ENCODE peak calls at places on chromosomes 13 and 19, in five cellular contexts. H, X, U, L and Z are unnamed samples.

GRCh38 chr19:19064811-19065745 is 1.3 kb downstream of the SLC25A42 start:
- DNase-seq in L (peak), X (peak), U (no peak), H (no peak), Z (no peak)

GRCh38 chr13:39448831-39449230 is 154.2 kb downstream of the LHFPL6 start:
- DNase-seq in X (no peak), L (no peak), H (no peak), U (no peak), Z (no peak)

GRCh38 chr13:46085737-46086136 is 19.1 kb downstream of the CPB2 start:
- DNase-seq in X (no peak), H (no peak), U (no peak), L (no peak), Z (no peak)

GRCh38 chr13:35856084-35856483 is 275.1 kb downstream of the DCLK1 start:
- DNase-seq in U (no peak), X (no peak), L (no peak), H (no peak), Z (no peak)

GRCh38 chr19:46542428-46543230 is 47.0 kb upstream of the PNMA8B start:
- DNase-seq in U (peak), X (peak), L (peak), H (peak), Z (peak)

GRCh38 chr19:51259348-51260245 is 8.7 kb downstream of the SIGLECL1 start:
- DNase-seq in X (peak), U (no peak), H (no peak), L (peak), Z (no peak)

GRCh38 chr13:82356667-82357066 is 1525.6 kb downstream of the SLITRK1 start:
- DNase-seq in X (no peak), U (no peak), H (no peak), L (no peak), Z (no peak)

GRCh38 chr19:10963865-10964264 is 3.0 kb downstream of the SMARCA4 start:
- DNase-seq in U (no peak), H (no peak), X (no peak), L (no peak), Z (no peak)

GRCh38 chr19:4183967-4184717 is 1.7 kb downstream of the ANKRD24 start:
- DNase-seq in X (no peak), H (no peak), U (no peak), L (no peak), Z (no peak)

GRCh38 chr13:110163020-110163658 is 143.8 kb downstream of the COL4A1 start:
- DNase-seq in H (no peak), U (no peak), X (no peak), L (peak), Z (no peak)

GRCh38 chr13:40290758-40291157 is 375.7 kb downstream of the FOXO1 start:
- DNase-seq in L (no peak), X (no peak), H (no peak), U (no peak), Z (no peak)

GRCh38 chr13:98487522-98487921 is 89.4 kb downstream of the STK24 start:
- DNase-seq in X (no peak), H (no peak), L (no peak), U (no peak), Z (no peak)

GRCh38 chr19:11446652-11447301 is 11.3 kb downstream of the PRKCSH start:
- DNase-seq in U (peak), L (peak), H (no peak), X (peak), Z (peak)

GRCh38 chr19:19475845-19476828 is 39.2 kb downstream of the TSSK6 start:
- DNase-seq in U (no peak), X (peak), L (no peak), H (no peak), Z (no peak)

GRCh38 chr19:19120308-19121156 is 17.7 kb downstream of the TMEM161A start:
- DNase-seq in L (peak), H (no peak), X (peak), U (peak), Z (peak)

GRCh38 chr19:4103073-4103418 is 20.9 kb downstream of the MAP2K2 start:
- DNase-seq in X (no peak), L (no peak), U (no peak), H (no peak), Z (no peak)

GRCh38 chr19:12672744-12673143 is 6.1 kb downstream of the WDR83 start:
- DNase-seq in H (no peak), L (no peak), X (no peak), U (no peak), Z (no peak)

GRCh38 chr13:51148223-51148951 is 37.3 kb upstream of the C13orf42 start:
- DNase-seq in U (no peak), L (peak), H (no peak), X (no peak), Z (no peak)

GRCh38 chr13:28099396-28100148 is 804 bp downstream of the FLT3 start:
- DNase-seq in L (no peak), X (no peak), U (no peak), H (no peak), Z (no peak)

GRCh38 chr19:10105241-10106099 is 692 bp upstream of the PPAN start:
- DNase-seq in X (peak), L (no peak), U (no peak), H (no peak), Z (no peak)

GRCh38 chr19:40576181-40576584 is 490 bp upstream of the SHKBP1 start:
- DNase-seq in H (no peak), X (no peak), U (no peak), L (no peak), Z (no peak)

DNA sequence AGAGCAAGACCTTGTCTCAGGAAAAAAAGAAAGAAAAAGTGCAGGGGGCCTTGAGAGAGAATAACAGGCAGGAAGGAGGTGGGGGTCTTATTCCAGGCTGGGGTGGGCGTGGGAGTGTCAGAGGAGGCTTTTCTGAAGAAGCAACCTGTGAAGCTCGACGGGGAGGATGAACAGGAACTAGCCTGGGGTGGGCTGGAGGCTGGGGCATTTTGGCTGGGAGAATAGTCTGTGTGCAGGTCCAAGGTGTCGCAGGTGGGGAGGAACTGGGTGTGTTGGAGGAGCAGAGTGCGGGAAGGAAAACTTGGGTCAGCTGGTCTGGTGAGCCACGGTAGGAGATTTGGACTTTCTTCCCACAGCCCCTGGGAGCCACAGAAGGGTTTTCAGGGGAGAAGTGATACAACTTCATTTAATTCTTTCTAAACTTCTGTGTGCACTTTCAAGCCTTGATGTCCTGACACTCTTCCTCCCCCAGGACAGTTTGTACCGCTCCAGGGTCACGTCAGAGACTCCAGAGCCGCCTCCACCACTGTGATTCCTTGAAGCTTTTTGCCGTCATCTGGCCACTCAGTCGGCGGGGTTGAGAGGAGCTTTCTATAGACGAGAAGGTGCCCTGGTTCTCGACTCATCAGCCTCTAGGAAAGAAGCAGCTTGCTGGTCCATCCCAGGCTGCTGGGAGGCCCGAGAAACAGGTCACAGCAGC is 138.7 kb downstream of the SIPA1L3 start:
- DNase-seq in H (no peak), U (no peak), X (no peak), L (no peak), Z (no peak)
- TF ChIP-seq POLR2AphosphoS5 in H (no peak), U (no peak), X (no peak), L (no peak), Z (no peak)

DNA sequence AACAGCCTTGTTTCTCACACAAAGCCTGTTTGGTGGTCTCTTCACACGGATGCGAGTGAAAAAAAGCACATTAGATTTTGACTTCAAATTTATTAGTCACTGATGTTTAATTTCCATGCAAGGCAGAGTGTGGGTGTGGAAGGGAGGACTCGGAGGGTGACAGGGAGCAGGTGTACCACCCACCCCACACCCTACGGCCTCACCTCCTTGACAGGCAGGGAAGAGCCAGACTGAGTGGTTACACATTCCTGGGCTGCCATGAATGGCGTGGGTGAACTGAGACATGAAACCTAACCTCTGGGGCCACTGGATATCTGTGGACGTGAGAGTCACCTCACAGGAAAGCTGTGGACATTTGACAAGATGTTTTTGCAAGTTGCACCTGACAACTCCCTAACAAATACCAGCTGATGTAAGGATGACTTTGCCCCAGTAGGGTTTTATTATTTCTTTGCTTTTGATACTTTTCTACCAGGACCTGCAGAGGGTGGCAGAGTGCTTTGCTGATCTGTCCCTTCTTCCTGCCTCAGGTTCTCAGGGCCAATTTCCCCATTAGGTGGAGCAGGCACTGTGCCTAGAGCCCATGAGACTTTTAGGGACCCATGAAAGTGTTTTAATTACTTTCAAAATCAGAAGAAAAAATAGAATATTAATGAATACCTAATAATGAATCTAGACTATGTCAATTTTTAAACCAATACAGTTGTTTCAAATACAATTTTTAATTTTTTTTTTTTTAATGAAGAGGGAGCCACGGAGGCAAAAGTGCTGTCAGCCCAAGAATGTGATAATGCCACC is 58.2 kb upstream of the CYSLTR2 start:
- DNase-seq in L (peak), H (peak), X (peak), U (peak), Z (peak)
- TF ChIP-seq CTCF in L (peak), H (peak), X (peak), U (peak), Z (no peak)

DNA sequence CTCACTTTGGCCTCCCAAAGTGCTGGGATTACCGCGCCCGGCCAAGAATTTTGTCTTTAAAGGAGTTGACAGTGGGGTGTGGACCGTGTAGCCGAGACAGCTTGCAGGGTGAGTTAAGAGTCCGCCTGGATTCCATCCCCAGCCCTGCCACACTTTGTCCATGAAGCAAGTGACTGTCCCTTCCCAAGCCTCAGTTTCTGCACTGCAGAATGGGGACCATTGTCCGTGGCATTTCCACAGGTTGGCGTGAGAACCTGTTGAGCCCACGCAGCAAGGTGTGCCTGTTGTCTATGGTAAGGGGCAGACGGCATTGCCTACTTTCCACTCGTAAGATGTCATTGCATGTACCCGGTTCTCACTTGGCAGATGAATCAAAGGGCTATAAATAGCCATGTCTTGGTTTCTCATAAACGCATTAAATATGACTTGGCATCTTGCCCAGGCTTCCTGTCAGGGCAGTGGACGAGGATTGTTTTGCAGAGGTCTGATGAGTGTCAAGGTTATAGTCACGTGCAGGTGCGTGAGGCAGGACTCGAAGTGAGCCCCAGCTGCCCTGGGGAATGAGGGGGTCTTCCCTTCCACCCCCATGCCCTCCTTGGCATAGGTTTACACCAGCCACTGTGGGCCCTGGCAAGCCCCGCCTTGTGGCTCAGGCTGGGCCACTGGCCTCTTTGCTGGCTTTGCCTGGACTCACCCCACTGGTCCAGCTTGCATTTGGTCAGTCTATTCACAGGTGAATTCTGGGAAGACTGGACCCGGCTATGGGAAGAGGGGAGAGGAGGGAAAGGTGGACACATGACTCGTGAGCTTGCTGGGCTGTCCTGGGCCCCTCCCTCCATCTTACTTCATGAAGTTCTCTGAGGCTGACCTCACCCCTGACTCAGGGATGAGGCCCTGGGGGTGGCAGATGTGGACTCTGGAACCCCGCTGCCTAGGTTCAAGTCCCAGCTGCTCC is 14.6 kb downstream of the FAM187B start:
- DNase-seq in H (no peak), L (peak), U (peak), X (no peak), Z (peak)
- TF ChIP-seq EP300 in H (no peak), L (no peak), U (no peak), X (no peak), Z (no peak)

GRCh38 chr19:43826787-43827754 is at the start of gene ZNF283:
- DNase-seq in X (peak), H (peak), L (peak), U (peak), Z (peak)
- TF ChIP-seq POLR2AphosphoS5 in X (peak), H (peak), L (peak), U (peak), Z (peak)

GRCh38 chr19:2819540-2820111 is at the start of gene ZNF554:
- DNase-seq in X (peak), L (peak), H (peak), U (peak), Z (peak)
- TF ChIP-seq CTCF in X (peak), L (peak), H (peak), U (peak), Z (peak)